ENCODE peak calls at places on chromosomes 5 and 9, in seven cellular contexts. Q, K, Z, B, I, H and E are unnamed samples.
A peak's percentile ranks its signal among the peaks of the same experiment; 100 is the strongest.

GRCh38 chr9:111622626-111623025 is 8.5 kb upstream of the DNAJC25 start:
- DNase-seq in H (no peak), I (peak; percentile 88), B (no peak), Z (no peak), K (no peak), Q (no peak), E (no peak)

GRCh38 chr5:139394123-139394653 is 716 bp downstream of the PROB1 start:
- DNase-seq in Z (peak; percentile 63), H (peak; percentile 55), K (peak; percentile 80), B (no peak), Q (peak; percentile 85), I (peak; percentile 25), E (no peak)

GRCh38 chr5:179297486-179298180 is 47.6 kb downstream of the ADAMTS2 start:
- DNase-seq in K (no peak), B (no peak), H (no peak), Q (no peak), Z (no peak), I (no peak), E (no peak)

GRCh38 chr9:116156621-116157314 is 3.2 kb downstream of the PAPPA start:
- DNase-seq in Q (no peak), K (peak; percentile 16), I (peak; percentile 96), H (no peak), Z (no peak), B (no peak), E (peak; percentile 35)

GRCh38 chr5:158450761-158451160 is 591.8 kb upstream of the CLINT1 start:
- DNase-seq in Z (no peak), B (no peak), K (no peak), H (no peak), Q (no peak), I (no peak), E (no peak)

GRCh38 chr5:131416729-131417128 is 152.9 kb downstream of the CDC42SE2 start:
- DNase-seq in B (no peak), Q (no peak), Z (peak; percentile 32), K (peak; percentile 28), I (no peak), H (no peak), E (no peak)

GRCh38 chr9:96875460-96876142 is 21.3 kb upstream of the ZNF782 start:
- DNase-seq in I (peak; percentile 80), B (no peak), Q (peak; percentile 73), H (peak; percentile 80), K (peak; percentile 82), Z (peak; percentile 72), E (peak; percentile 96)

GRCh38 chr5:82730862-82731261 is 346.3 kb downstream of the TMEM167A start:
- DNase-seq in H (no peak), Q (no peak), I (no peak), K (no peak), Z (no peak), B (no peak), E (no peak)

GRCh38 chr5:103587185-103587748 is 24.7 kb upstream of the NUDT12 start:
- DNase-seq in K (peak; percentile 14), H (no peak), Z (no peak), I (peak; percentile 58), B (no peak), Q (no peak), E (peak; percentile 55)

GRCh38 chr9:112711050-112711689 is 6.7 kb downstream of the INIP start:
- DNase-seq in I (peak; percentile 64), Z (no peak), K (no peak), H (no peak), Q (no peak), B (no peak), E (no peak)

GRCh38 chr5:158801286-158801685 is 298.4 kb downstream of the EBF1 start:
- DNase-seq in Z (no peak), H (no peak), Q (no peak), K (no peak), B (no peak), I (no peak), E (peak; percentile 63)

GRCh38 chr5:150511641-150512367 is 3.9 kb downstream of the NDST1 start:
- DNase-seq in I (peak; percentile 40), Z (no peak), Q (no peak), B (no peak), K (no peak), H (no peak), E (peak; percentile 50)